ENCODE peak calls at places on chromosomes 2 and 18, in seven cellular contexts. One of them, this sample, is unnamed.

GRCh38 chr18:60662491-60662890 is 289.9 kb upstream of the MC4R start:
- DNase-seq in H1: no peak
- DNase-seq in GM23248: no peak
- DNase-seq in SIG-M5: no peak
- DNase-seq in B cell: no peak
- DNase-seq in stimulated activated CD4-positive, alpha-beta T cell treated with anti-CD3 and anti-CD28 coated beads, Interleukin-2, amount 100 ng/mL, for 48 hours: no peak
- DNase-seq in neuronal stem cell: no peak
- DNase-seq in this sample: no peak

GRCh38 chr18:12597775-12598174 is 60.1 kb downstream of the SPIRE1 start:
- DNase-seq in H1: no peak
- DNase-seq in GM23248: peak; percentile 95
- DNase-seq in SIG-M5: no peak
- DNase-seq in B cell: no peak
- DNase-seq in stimulated activated CD4-positive, alpha-beta T cell treated with anti-CD3 and anti-CD28 coated beads, Interleukin-2, amount 100 ng/mL, for 48 hours: no peak
- DNase-seq in neuronal stem cell: no peak
- DNase-seq in this sample: peak; percentile 32

GRCh38 chr18:11259421-11259820 is 110.1 kb upstream of the PIEZO2 start:
- DNase-seq in H1: no peak
- DNase-seq in GM23248: no peak
- DNase-seq in SIG-M5: no peak
- DNase-seq in B cell: no peak
- DNase-seq in stimulated activated CD4-positive, alpha-beta T cell treated with anti-CD3 and anti-CD28 coated beads, Interleukin-2, amount 100 ng/mL, for 48 hours: no peak
- DNase-seq in neuronal stem cell: no peak
- DNase-seq in this sample: no peak

GRCh38 chr2:10266133-10266620 is 36.5 kb upstream of the HPCAL1 start:
- DNase-seq in H1: no peak
- DNase-seq in GM23248: peak; percentile 75
- DNase-seq in SIG-M5: no peak
- DNase-seq in B cell: no peak
- DNase-seq in stimulated activated CD4-positive, alpha-beta T cell treated with anti-CD3 and anti-CD28 coated beads, Interleukin-2, amount 100 ng/mL, for 48 hours: no peak
- DNase-seq in neuronal stem cell: no peak
- DNase-seq in this sample: no peak

GRCh38 chr2:105804266-105804665 is 59.6 kb downstream of the NCK2 start:
- DNase-seq in H1: no peak
- DNase-seq in GM23248: no peak
- DNase-seq in SIG-M5: no peak
- DNase-seq in B cell: no peak
- DNase-seq in stimulated activated CD4-positive, alpha-beta T cell treated with anti-CD3 and anti-CD28 coated beads, Interleukin-2, amount 100 ng/mL, for 48 hours: no peak
- DNase-seq in neuronal stem cell: no peak
- DNase-seq in this sample: no peak

GRCh38 chr2:241123816-241124536 is 21.9 kb upstream of the MTERF4 start:
- DNase-seq in H1: no peak
- DNase-seq in GM23248: peak; percentile 18
- DNase-seq in SIG-M5: no peak
- DNase-seq in B cell: no peak
- DNase-seq in stimulated activated CD4-positive, alpha-beta T cell treated with anti-CD3 and anti-CD28 coated beads, Interleukin-2, amount 100 ng/mL, for 48 hours: no peak
- DNase-seq in neuronal stem cell: no peak
- DNase-seq in this sample: no peak

GRCh38 chr2:85695691-85696668 is 1.8 kb downstream of the GNLY start:
- DNase-seq in H1: no peak
- DNase-seq in GM23248: no peak
- DNase-seq in SIG-M5: no peak
- DNase-seq in B cell: no peak
- DNase-seq in stimulated activated CD4-positive, alpha-beta T cell treated with anti-CD3 and anti-CD28 coated beads, Interleukin-2, amount 100 ng/mL, for 48 hours: no peak
- DNase-seq in neuronal stem cell: no peak
- DNase-seq in this sample: no peak

GRCh38 chr2:16744521-16744920 is 78.9 kb upstream of the CYRIA start:
- DNase-seq in H1: no peak
- DNase-seq in GM23248: no peak
- DNase-seq in SIG-M5: no peak
- DNase-seq in B cell: no peak
- DNase-seq in stimulated activated CD4-positive, alpha-beta T cell treated with anti-CD3 and anti-CD28 coated beads, Interleukin-2, amount 100 ng/mL, for 48 hours: no peak
- DNase-seq in neuronal stem cell: no peak
- DNase-seq in this sample: no peak

GRCh38 chr18:10006261-10006903 is 92.6 kb downstream of the VAPA start:
- DNase-seq in H1: no peak
- DNase-seq in GM23248: peak; percentile 47
- DNase-seq in SIG-M5: no peak
- DNase-seq in B cell: no peak
- DNase-seq in stimulated activated CD4-positive, alpha-beta T cell treated with anti-CD3 and anti-CD28 coated beads, Interleukin-2, amount 100 ng/mL, for 48 hours: no peak
- DNase-seq in neuronal stem cell: no peak
- DNase-seq in this sample: peak; percentile 3

GRCh38 chr2:32068-32467 is 14.2 kb downstream of the FAM110C start:
- DNase-seq in H1: no peak
- DNase-seq in GM23248: no peak
- DNase-seq in SIG-M5: no peak
- DNase-seq in B cell: no peak
- DNase-seq in stimulated activated CD4-positive, alpha-beta T cell treated with anti-CD3 and anti-CD28 coated beads, Interleukin-2, amount 100 ng/mL, for 48 hours: peak; percentile 19
- DNase-seq in neuronal stem cell: no peak
- DNase-seq in this sample: no peak

GRCh38 chr2:116094196-116094595 is 1651.8 kb downstream of the DPP10 start:
- DNase-seq in H1: peak; percentile 7
- DNase-seq in GM23248: no peak
- DNase-seq in SIG-M5: no peak
- DNase-seq in B cell: no peak
- DNase-seq in stimulated activated CD4-positive, alpha-beta T cell treated with anti-CD3 and anti-CD28 coated beads, Interleukin-2, amount 100 ng/mL, for 48 hours: no peak
- DNase-seq in neuronal stem cell: no peak
- DNase-seq in this sample: no peak

GRCh38 chr2:205427112-205427511 is 255.2 kb upstream of the NRP2 start:
- DNase-seq in H1: no peak
- DNase-seq in GM23248: peak; percentile 35
- DNase-seq in SIG-M5: no peak
- DNase-seq in B cell: no peak
- DNase-seq in stimulated activated CD4-positive, alpha-beta T cell treated with anti-CD3 and anti-CD28 coated beads, Interleukin-2, amount 100 ng/mL, for 48 hours: no peak
- DNase-seq in neuronal stem cell: no peak
- DNase-seq in this sample: no peak

GRCh38 chr2:80573167-80573566 is 268.6 kb upstream of the LRRTM1 start:
- DNase-seq in H1: no peak
- DNase-seq in GM23248: no peak
- DNase-seq in SIG-M5: no peak
- DNase-seq in B cell: no peak
- DNase-seq in stimulated activated CD4-positive, alpha-beta T cell treated with anti-CD3 and anti-CD28 coated beads, Interleukin-2, amount 100 ng/mL, for 48 hours: no peak
- DNase-seq in neuronal stem cell: no peak
- DNase-seq in this sample: no peak

GRCh38 chr2:127589876-127590275 is 54.4 kb downstream of the MYO7B start:
- DNase-seq in H1: no peak
- DNase-seq in GM23248: no peak
- DNase-seq in SIG-M5: no peak
- DNase-seq in B cell: no peak
- DNase-seq in stimulated activated CD4-positive, alpha-beta T cell treated with anti-CD3 and anti-CD28 coated beads, Interleukin-2, amount 100 ng/mL, for 48 hours: no peak
- DNase-seq in neuronal stem cell: no peak
- DNase-seq in this sample: no peak

GRCh38 chr2:215929602-215930335 is 83.6 kb downstream of the MREG start:
- DNase-seq in H1: no peak
- DNase-seq in GM23248: peak; percentile 67
- DNase-seq in SIG-M5: no peak
- DNase-seq in B cell: no peak
- DNase-seq in stimulated activated CD4-positive, alpha-beta T cell treated with anti-CD3 and anti-CD28 coated beads, Interleukin-2, amount 100 ng/mL, for 48 hours: no peak
- DNase-seq in neuronal stem cell: no peak
- DNase-seq in this sample: no peak

GRCh38 chr18:36756262-36756661 is 72.5 kb downstream of the TPGS2 start:
- DNase-seq in H1: no peak
- DNase-seq in GM23248: peak; percentile 67
- DNase-seq in SIG-M5: no peak
- DNase-seq in B cell: no peak
- DNase-seq in stimulated activated CD4-positive, alpha-beta T cell treated with anti-CD3 and anti-CD28 coated beads, Interleukin-2, amount 100 ng/mL, for 48 hours: no peak
- DNase-seq in neuronal stem cell: no peak
- DNase-seq in this sample: no peak

GRCh38 chr2:212385241-212385640 is 153.4 kb downstream of the ERBB4 start:
- DNase-seq in H1: no peak
- DNase-seq in GM23248: no peak
- DNase-seq in SIG-M5: no peak
- DNase-seq in B cell: no peak
- DNase-seq in stimulated activated CD4-positive, alpha-beta T cell treated with anti-CD3 and anti-CD28 coated beads, Interleukin-2, amount 100 ng/mL, for 48 hours: no peak
- DNase-seq in neuronal stem cell: no peak
- DNase-seq in this sample: no peak

GRCh38 chr18:11937874-11938478 is 29.9 kb upstream of the MPPE1 start:
- DNase-seq in H1: no peak
- DNase-seq in GM23248: peak; percentile 72
- DNase-seq in SIG-M5: no peak
- DNase-seq in B cell: peak; percentile 73
- DNase-seq in stimulated activated CD4-positive, alpha-beta T cell treated with anti-CD3 and anti-CD28 coated beads, Interleukin-2, amount 100 ng/mL, for 48 hours: peak; percentile 80
- DNase-seq in neuronal stem cell: peak; percentile 54
- DNase-seq in this sample: peak; percentile 69

GRCh38 chr2:128153786-128154185 is 62.8 kb downstream of the UGGT1 start:
- DNase-seq in H1: no peak
- DNase-seq in GM23248: no peak
- DNase-seq in SIG-M5: no peak
- DNase-seq in B cell: no peak
- DNase-seq in stimulated activated CD4-positive, alpha-beta T cell treated with anti-CD3 and anti-CD28 coated beads, Interleukin-2, amount 100 ng/mL, for 48 hours: no peak
- DNase-seq in neuronal stem cell: no peak
- DNase-seq in this sample: no peak

GRCh38 chr2:11696736-11697102 is 26.7 kb upstream of the NTSR2 start:
- DNase-seq in H1: no peak
- DNase-seq in GM23248: no peak
- DNase-seq in SIG-M5: no peak
- DNase-seq in B cell: no peak
- DNase-seq in stimulated activated CD4-positive, alpha-beta T cell treated with anti-CD3 and anti-CD28 coated beads, Interleukin-2, amount 100 ng/mL, for 48 hours: no peak
- DNase-seq in neuronal stem cell: no peak
- DNase-seq in this sample: no peak

GRCh38 chr2:195202163-195202845 is 454.7 kb upstream of the SLC39A10 start:
- DNase-seq in H1: no peak
- DNase-seq in GM23248: peak; percentile 10
- DNase-seq in SIG-M5: no peak
- DNase-seq in B cell: no peak
- DNase-seq in stimulated activated CD4-positive, alpha-beta T cell treated with anti-CD3 and anti-CD28 coated beads, Interleukin-2, amount 100 ng/mL, for 48 hours: no peak
- DNase-seq in neuronal stem cell: no peak
- DNase-seq in this sample: no peak